ENCODE peak calls at places on chromosome 2, in four cellular contexts. B is HEK293T, M is A172, U is right cardiac atrium. D is an unnamed sample.

GRCh38 chr2:143807677-143808076 is 678.5 kb downstream of the ARHGAP15 start:
- DNase-seq in B (no peak), M (no peak), U (peak), D (peak)

GRCh38 chr2:207258191-207258991 is 92.6 kb upstream of the KLF7 start:
- DNase-seq in B (no peak), M (peak), U (peak), D (peak)

GRCh38 chr2:63192169-63192888 is 141.7 kb downstream of the OTX1 start:
- DNase-seq in B (no peak), M (no peak), U (no peak), D (peak)

GRCh38 chr2:88903744-88904353 is 212.4 kb downstream of the RPIA start:
- DNase-seq in B (peak), M (peak), U (peak), D (peak)

GRCh38 chr2:20348542-20348941 is 2.1 kb downstream of the PUM2 start:
- DNase-seq in B (no peak), M (no peak), U (no peak), D (no peak)

GRCh38 chr2:61878756-61879155 is 9.7 kb downstream of the CCT4 start:
- DNase-seq in B (no peak), M (no peak), U (no peak), D (peak)

GRCh38 chr2:236049981-236050380 is 118.2 kb downstream of the GBX2 start:
- DNase-seq in B (no peak), M (no peak), U (no peak), D (no peak)

GRCh38 chr2:160499865-160500264 is 6.3 kb upstream of the RBMS1 start:
- DNase-seq in B (no peak), M (no peak), U (no peak), D (no peak)

GRCh38 chr2:206869824-206870495 is 69.4 kb upstream of the CPO start:
- DNase-seq in B (no peak), M (no peak), U (no peak), D (peak)

GRCh38 chr2:5954509-5954908 is 262.3 kb downstream of the SOX11 start:
- DNase-seq in B (no peak), M (no peak), U (no peak), D (no peak)

GRCh38 chr2:79235135-79235534 is 75.6 kb upstream of the REG3A start:
- DNase-seq in B (no peak), M (no peak), U (no peak), D (no peak)

GRCh38 chr2:170885130-170885791 is 43.8 kb upstream of the GORASP2 start:
- DNase-seq in B (no peak), M (peak), U (no peak), D (peak)

D was measured in epithelial cell of esophagus.